ENCODE peak calls at places on chromosomes 16 and 17, in four cellular contexts. Z is GM20000, S is cardiac muscle cell, B is tibial artery. W is an unnamed sample.

GRCh38 chr16:11992008-11992584 is 15.6 kb downstream of the SNX29 start:
- DNase-seq in S (peak), B (no peak), Z (no peak), W (no peak)

GRCh38 chr17:4895121-4895520 is 4.2 kb upstream of the C17orf107 start:
- DNase-seq in B (no peak), Z (no peak), S (no peak), W (no peak)

GRCh38 chr17:16286947-16287562 is 66.2 kb downstream of the CENPV start:
- DNase-seq in S (peak), B (peak), Z (peak), W (peak)

GRCh38 chr16:10206215-10206614 is 24.0 kb upstream of the GRIN2A start:
- DNase-seq in B (no peak), Z (no peak), S (no peak), W (no peak)

GRCh38 chr16:28477311-28477920 is 5.3 kb upstream of the NPIPB7 start:
- DNase-seq in B (no peak), S (no peak), Z (no peak), W (no peak)

GRCh38 chr17:65556910-65557348 is 4.5 kb downstream of the AXIN2 start:
- DNase-seq in S (no peak), B (no peak), Z (no peak), W (no peak)

GRCh38 chr16:48535831-48536599 is 74.0 kb downstream of the N4BP1 start:
- DNase-seq in Z (peak), S (peak), B (peak), W (no peak)

GRCh38 chr17:77320501-77321256 is 179.9 kb downstream of the SEC14L1 start:
- DNase-seq in B (peak), S (peak), Z (peak), W (peak)

GRCh38 chr16:47627056-47627455 is 165.9 kb downstream of the PHKB start:
- DNase-seq in S (peak), Z (no peak), B (no peak), W (no peak)

GRCh38 chr17:28684963-28685362 is 23.0 kb downstream of the SUPT6H start:
- DNase-seq in B (no peak), Z (no peak), S (peak), W (peak)

GRCh38 chr17:58531661-58532554 is 17.5 kb upstream of the MTMR4 start:
- DNase-seq in B (peak), Z (peak), S (peak), W (peak)

GRCh38 chr16:74730049-74730683 is 29.5 kb upstream of the MLKL start:
- DNase-seq in B (no peak), S (no peak), Z (no peak), W (no peak)

GRCh38 chr17:61097786-61098185 is 301.9 kb upstream of the TBX2 start:
- DNase-seq in B (no peak), Z (no peak), S (no peak), W (no peak)

GRCh38 chr17:72967963-72968585 is 124.4 kb downstream of the SLC39A11 start:
- DNase-seq in B (no peak), S (no peak), Z (no peak), W (no peak)

GRCh38 chr17:43771463-43771862 is 7.3 kb downstream of the DUSP3 start:
- DNase-seq in Z (no peak), S (no peak), B (no peak), W (no peak)

GRCh38 chr17:67570797-67571196 is 146.9 kb upstream of the NOL11 start:
- DNase-seq in S (no peak), B (no peak), Z (no peak), W (no peak)

GRCh38 chr17:78780852-78781338 is 1.2 kb downstream of the CYTH1 start:
- DNase-seq in S (no peak), Z (no peak), B (no peak), W (no peak)

GRCh38 chr17:17032131-17032692 is 10.0 kb upstream of the MPRIP start:
- DNase-seq in B (peak), S (peak), Z (no peak), W (no peak)

GRCh38 chr16:24950275-24950674 is 64.9 kb downstream of the ARHGAP17 start:
- DNase-seq in B (no peak), S (peak), Z (no peak), W (no peak)

GRCh38 chr16:2284001-2284770 is 16.3 kb upstream of the RNPS1 start:
- DNase-seq in Z (no peak), B (no peak), S (no peak), W (no peak)

GRCh38 chr17:48835971-48836370 is 5.1 kb downstream of the CALCOCO2 start:
- DNase-seq in Z (no peak), S (no peak), B (no peak), W (no peak)

GRCh38 chr16:31181102-31181830 is 1.3 kb downstream of the FUS start:
- DNase-seq in S (peak), B (peak), Z (no peak), W (peak)

GRCh38 chr17:2025622-2026309 is 632 bp upstream of the RTN4RL1 start:
- DNase-seq in S (peak), Z (peak), B (peak), W (peak)

GRCh38 chr17:47275245-47275984 is 21.8 kb downstream of the ITGB3 start:
- DNase-seq in Z (no peak), B (peak), S (peak), W (peak)

GRCh38 chr17:45320931-45321461 is 4.2 kb upstream of the MAP3K14 start:
- DNase-seq in B (no peak), S (peak), Z (no peak), W (peak)